ENCODE peak calls at places on chromosomes 3 and 15, in six cellular contexts. J, B, K, O, U and C are unnamed samples.

GRCh38 chr3:123642182-123642956 is 57.5 kb upstream of the HACD2 start:
- DNase-seq in J (peak; percentile 95), B (peak; percentile 92), K (peak; percentile 93), O (peak; percentile 79), U (peak; percentile 89), C (peak; percentile 34)

GRCh38 chr3:32836601-32837000 is 18.8 kb downstream of the TRIM71 start:
- DNase-seq in J (no peak), B (no peak), K (no peak), O (no peak), U (no peak), C (no peak)

GRCh38 chr3:113287818-113288648 is 76.7 kb downstream of the BOC start:
- DNase-seq in J (peak; percentile 43), B (peak; percentile 62), K (peak; percentile 57), O (peak; percentile 47), U (no peak), C (no peak)

GRCh38 chr3:65524544-65525070 is 514.1 kb downstream of the MAGI1 start:
- DNase-seq in J (no peak), B (no peak), K (no peak), O (no peak), U (no peak), C (no peak)

GRCh38 chr3:195150194-195151118 is 120.5 kb downstream of the XXYLT1 start:
- DNase-seq in J (no peak), B (no peak), K (no peak), O (peak; percentile 74), U (peak; percentile 29), C (no peak)

GRCh38 chr15:95129589-95129988 is 898.2 kb downstream of the MCTP2 start:
- DNase-seq in J (no peak), B (no peak), K (no peak), O (no peak), U (no peak), C (no peak)

GRCh38 chr3:65195211-65195610 is 507.4 kb upstream of the ADAMTS9 start:
- DNase-seq in J (no peak), B (no peak), K (no peak), O (no peak), U (no peak), C (no peak)

GRCh38 chr3:66304293-66304692 is 83.5 kb downstream of the SLC25A26 start:
- DNase-seq in J (no peak), B (no peak), K (no peak), O (no peak), U (no peak), C (no peak)

GRCh38 chr3:129950318-129951046 is 24.0 kb upstream of the TRH start:
- DNase-seq in J (no peak), B (no peak), K (no peak), O (no peak), U (no peak), C (no peak)

GRCh38 chr3:53195602-53196574 is 34.9 kb downstream of the PRKCD start:
- DNase-seq in J (no peak), B (peak; percentile 80), K (peak; percentile 12), O (peak; percentile 75), U (no peak), C (no peak)

GRCh38 chr15:81304226-81304625 is 19.7 kb downstream of the STARD5 start:
- DNase-seq in J (no peak), B (no peak), K (no peak), O (no peak), U (no peak), C (no peak)

GRCh38 chr3:69542265-69543079 is 156.6 kb upstream of the FRMD4B start:
- DNase-seq in J (no peak), B (peak; percentile 64), K (no peak), O (no peak), U (no peak), C (no peak)

GRCh38 chr15:22918596-22919140 is 61.5 kb downstream of the CYFIP1 start:
- DNase-seq in J (no peak), B (no peak), K (no peak), O (no peak), U (no peak), C (no peak)

GRCh38 chr15:84953136-84953535 is 28.5 kb upstream of the PDE8A start:
- DNase-seq in J (no peak), B (no peak), K (no peak), O (no peak), U (no peak), C (no peak)

GRCh38 chr3:10581251-10581650 is 75.9 kb upstream of the ATP2B2 start:
- DNase-seq in J (no peak), B (no peak), K (no peak), O (no peak), U (no peak), C (no peak)

GRCh38 chr3:123686254-123686653 is 101.4 kb upstream of the HACD2 start:
- DNase-seq in J (no peak), B (no peak), K (no peak), O (no peak), U (no peak), C (no peak)

GRCh38 chr3:132843349-132843748 is 121.1 kb upstream of the NPHP3 start:
- DNase-seq in J (no peak), B (no peak), K (no peak), O (no peak), U (no peak), C (no peak)

GRCh38 chr3:18501679-18502343 is 76.7 kb upstream of the SATB1 start:
- DNase-seq in J (no peak), B (no peak), K (no peak), O (no peak), U (no peak), C (no peak)

GRCh38 chr3:143224731-143225130 is 105.2 kb downstream of the CHST2 start:
- DNase-seq in J (no peak), B (no peak), K (no peak), O (no peak), U (no peak), C (no peak)

GRCh38 chr3:32184187-32184730 is 54.2 kb upstream of the CMTM8 start:
- DNase-seq in J (no peak), B (no peak), K (no peak), O (no peak), U (no peak), C (no peak)

DNA sequence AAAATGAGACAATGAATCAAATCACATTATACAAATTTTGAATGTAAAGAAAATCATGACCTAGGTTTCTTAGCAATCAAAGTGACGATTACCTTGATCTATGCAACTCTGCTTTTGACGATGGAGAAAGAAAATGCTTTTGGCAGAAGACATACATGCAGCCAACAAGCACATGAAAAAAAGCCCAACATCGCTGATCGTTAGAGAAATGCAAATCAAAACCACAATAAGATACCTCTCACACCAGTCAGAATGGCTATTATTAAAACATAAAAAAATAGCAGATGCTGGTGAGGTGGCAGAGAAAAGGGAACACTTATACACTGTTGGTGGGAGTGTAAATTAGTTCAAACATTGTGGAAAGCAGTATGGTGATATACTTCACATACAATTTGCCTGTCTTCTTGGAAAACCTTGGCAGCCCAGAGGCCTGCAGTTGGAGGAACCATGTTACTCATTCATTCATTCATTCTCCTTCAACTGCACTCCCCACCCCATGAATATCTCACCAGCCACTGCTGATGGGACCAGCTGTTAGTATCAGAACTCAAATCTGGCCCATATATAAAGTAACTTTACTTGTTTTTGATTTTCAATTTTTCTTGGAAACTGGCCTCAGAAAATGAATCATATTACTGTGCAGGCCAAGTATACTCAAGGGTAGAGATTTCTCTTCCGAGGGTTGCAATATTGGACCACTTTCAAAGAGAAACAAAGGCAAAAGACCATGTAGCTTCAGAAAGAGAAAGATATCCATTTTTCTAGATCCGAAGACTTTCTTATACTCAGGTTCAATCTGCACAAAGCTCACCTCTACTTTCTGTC is 358.6 kb upstream of the ARHGEF26 start:
- DNase-seq in J (no peak), B (no peak), K (no peak), O (no peak), U (no peak), C (no peak)
- TF ChIP-seq ATF3 in J (no peak), B (no peak), K (no peak), O (no peak), U (no peak), C (no peak)

GRCh38 chr3:141556034-141556433 is 69.2 kb downstream of the RASA2 start:
- DNase-seq in J (no peak), B (no peak), K (no peak), O (no peak), U (no peak), C (no peak)
- TF ChIP-seq ATF3 in J (no peak), B (no peak), K (no peak), O (no peak), U (no peak), C (no peak)

GRCh38 chr3:127389913-127390312 is 102.1 kb upstream of the PRR20G start:
- DNase-seq in J (no peak), B (no peak), K (no peak), O (no peak), U (no peak), C (no peak)

GRCh38 chr3:127389415-127389814 is 101.6 kb upstream of the PRR20G start:
- DNase-seq in J (no peak), B (no peak), K (no peak), O (no peak), U (no peak), C (no peak)

GRCh38 chr3:127387119-127387518 is 99.3 kb upstream of the PRR20G start:
- DNase-seq in J (no peak), B (no peak), K (no peak), O (no peak), U (no peak), C (no peak)

GRCh38 chr3:127387556-127388153 is 99.8 kb upstream of the PRR20G start:
- DNase-seq in J (no peak), B (no peak), K (no peak), O (no peak), U (no peak), C (no peak)

DNA sequence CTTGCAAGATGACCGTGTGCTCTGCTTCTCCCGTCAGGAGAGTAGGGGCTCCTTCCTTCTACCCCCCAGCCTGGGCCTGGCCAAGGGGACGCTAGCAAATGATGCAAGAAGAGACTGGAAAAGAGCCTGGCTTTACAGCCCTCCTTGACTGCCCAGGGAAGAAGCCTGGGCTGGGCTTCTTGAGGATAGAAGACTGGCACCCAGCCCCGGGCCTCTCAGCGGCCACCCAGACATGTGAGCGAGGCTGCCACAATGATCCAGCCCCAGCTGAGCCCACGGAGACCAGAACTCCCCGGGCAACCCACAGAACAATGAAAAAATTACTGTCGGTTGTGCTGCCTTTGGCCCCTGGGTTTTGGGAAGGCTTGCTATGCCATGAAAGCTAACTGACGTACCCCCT is 100.6 kb upstream of the PRR20G start:
- DNase-seq in J (no peak), B (no peak), K (no peak), O (no peak), U (no peak), C (no peak)
- TF ChIP-seq ATF3 in J (no peak), B (no peak), K (no peak), O (no peak), U (no peak), C (no peak)

GRCh38 chr15:51497806-51498205 is 124.8 kb downstream of the DMXL2 start:
- DNase-seq in J (no peak), B (no peak), K (no peak), O (no peak), U (no peak), C (no peak)

GRCh38 chr15:51499379-51499976 is 123.1 kb downstream of the DMXL2 start:
- DNase-seq in J (peak; percentile 43), B (no peak), K (peak; percentile 50), O (peak; percentile 40), U (no peak), C (no peak)

GRCh38 chr15:51505251-51505650 is 117.3 kb downstream of the DMXL2 start:
- DNase-seq in J (no peak), B (no peak), K (no peak), O (no peak), U (no peak), C (no peak)

DNA sequence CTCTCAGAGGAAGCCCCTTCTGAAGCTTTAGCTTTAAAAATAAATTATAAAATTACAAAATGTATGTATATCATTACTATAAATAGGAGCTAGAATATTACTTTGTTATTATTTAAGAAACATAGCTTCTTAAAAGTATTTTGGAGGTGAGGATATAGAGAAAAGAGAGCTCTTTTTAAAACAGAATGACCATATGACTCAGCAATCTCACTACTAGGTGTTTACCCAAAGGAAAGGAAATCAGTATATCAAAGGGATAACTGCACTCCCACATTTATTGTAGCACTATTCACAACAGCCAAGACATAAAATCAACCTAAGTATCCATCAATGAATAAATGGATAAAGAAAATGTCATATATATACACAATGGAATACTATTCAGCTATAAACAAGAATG is 119.6 kb downstream of the DMXL2 start:
- DNase-seq in J (no peak), B (no peak), K (no peak), O (no peak), U (no peak), C (no peak)
- TF ChIP-seq ATF3 in J (no peak), B (no peak), K (no peak), O (no peak), U (no peak), C (no peak)